ENCODE peak calls at places on chromosomes 1 and 21, in four cellular contexts. D is spleen, B is heart left ventricle, J is BJ. G is an unnamed sample.

GRCh38 chr1:230268371-230269170 is 157.6 kb downstream of the PGBD5 start:
- DNase-seq in B (no peak), J (no peak), D (peak), G (peak)

GRCh38 chr1:70891444-70891843 is 156.2 kb downstream of the PTGER3 start:
- DNase-seq in J (no peak), D (no peak), B (no peak), G (no peak)

GRCh38 chr1:112983540-112984131 is 27.6 kb upstream of the SLC16A1 start:
- DNase-seq in J (no peak), D (no peak), B (no peak), G (no peak)

GRCh38 chr1:47416319-47417128 is 439 bp downstream of the FOXE3 start:
- DNase-seq in J (no peak), D (no peak), B (no peak), G (no peak)

GRCh38 chr1:226121587-226122400 is 59.3 kb downstream of the H3-3A start:
- DNase-seq in D (peak), J (no peak), B (peak), G (peak)

GRCh38 chr1:113904292-113904673 is 316 bp downstream of the AP4B1 start:
- DNase-seq in B (no peak), J (no peak), D (no peak), G (no peak)

GRCh38 chr1:215566556-215567490 is at the start of gene KCTD3:
- DNase-seq in B (peak), J (peak), D (peak), G (peak)

GRCh38 chr1:31431351-31431750 is 18.3 kb downstream of the SERINC2 start:
- DNase-seq in D (peak), J (no peak), B (peak), G (no peak)

GRCh38 chr21:29330797-29331196 is 32.1 kb downstream of the BACH1 start:
- DNase-seq in B (no peak), D (no peak), J (no peak), G (no peak)

GRCh38 chr1:225811622-225812487 is 1.9 kb downstream of the EPHX1 start:
- DNase-seq in J (no peak), B (no peak), D (no peak), G (no peak)

GRCh38 chr21:42401164-42401563 is 2.5 kb upstream of the UBASH3A start:
- DNase-seq in J (no peak), B (no peak), D (no peak), G (no peak)

GRCh38 chr21:44819283-44820243 is 1.7 kb upstream of the SUMO3 start:
- DNase-seq in B (peak), J (no peak), D (no peak), G (no peak)

GRCh38 chr1:51955797-51956527 is 34.5 kb downstream of the RAB3B start:
- DNase-seq in J (no peak), D (no peak), B (no peak), G (no peak)

GRCh38 chr1:96130432-96130831 is 591.2 kb upstream of the PTBP2 start:
- DNase-seq in J (no peak), B (no peak), D (no peak), G (no peak)

GRCh38 chr1:214277704-214278635 is 3.0 kb upstream of the SMYD2 start:
- DNase-seq in B (no peak), J (no peak), D (no peak), G (no peak)

GRCh38 chr1:213014642-213015041 is 1.0 kb downstream of the ANGEL2 start:
- DNase-seq in J (no peak), B (no peak), D (no peak), G (no peak)

GRCh38 chr1:117708323-117709288 is 102.8 kb downstream of the TENT5C start:
- DNase-seq in D (no peak), B (no peak), J (no peak), G (no peak)

GRCh38 chr1:108692724-108693655 is 880 bp downstream of the PRPF38B start:
- DNase-seq in J (no peak), B (peak), D (peak), G (no peak)

GRCh38 chr1:108691128-108691885 is 803 bp upstream of the PRPF38B start:
- DNase-seq in B (no peak), J (no peak), D (no peak), G (no peak)

GRCh38 chr1:108691886-108692723 is at the start of gene PRPF38B:
- DNase-seq in J (peak), B (peak), D (peak), G (peak)

GRCh38 chr1:108699375-108700332 is 7.5 kb downstream of the PRPF38B start:
- DNase-seq in D (no peak), B (no peak), J (no peak), G (no peak)

DNA sequence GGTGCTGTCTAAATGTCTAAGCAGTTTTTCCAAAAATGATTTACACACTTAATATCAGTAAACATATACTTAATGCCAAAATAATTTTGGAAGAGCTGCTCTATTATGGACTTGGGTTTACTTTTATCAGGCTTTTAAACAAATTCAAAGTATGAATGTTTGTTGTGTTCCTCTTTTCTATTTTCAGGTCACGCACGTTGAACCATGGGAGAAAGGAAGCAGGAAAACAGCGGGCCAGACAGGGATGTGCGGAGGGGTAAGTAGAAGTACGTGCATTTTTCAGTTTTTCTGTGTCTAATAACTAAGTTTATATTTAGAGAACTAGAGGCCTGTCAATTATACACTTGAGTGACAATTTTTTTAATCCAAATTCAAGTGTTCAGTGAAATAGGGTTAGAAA is 3.4 kb downstream of the PRPF38B start:
- DNase-seq in B (no peak), J (no peak), D (no peak), G (no peak)
- TF ChIP-seq CTCF in B (no peak), J (no peak), D (no peak), G (no peak)

GRCh38 chr1:40593449-40594186 is 62.2 kb downstream of the ZNF684 start:
- DNase-seq in D (no peak), J (no peak), B (no peak), G (no peak)

GRCh38 chr1:40595623-40596022 is 64.2 kb downstream of the ZNF684 start:
- DNase-seq in D (no peak), B (no peak), J (no peak), G (no peak)

GRCh38 chr1:40594187-40594531 is 62.7 kb downstream of the ZNF684 start:
- DNase-seq in D (no peak), J (no peak), B (no peak), G (no peak)

GRCh38 chr1:40592107-40592773 is 60.8 kb downstream of the ZNF684 start:
- DNase-seq in B (no peak), J (no peak), D (no peak), G (no peak)
- TF ChIP-seq CTCF in B (peak), J (peak), D (peak), G (peak)

GRCh38 chr21:19022978-19023377 is 619.4 kb upstream of the TMPRSS15 start:
- DNase-seq in J (no peak), B (no peak), D (no peak), G (no peak)
- TF ChIP-seq CTCF in J (no peak), B (no peak), D (no peak), G (no peak)

DNA sequence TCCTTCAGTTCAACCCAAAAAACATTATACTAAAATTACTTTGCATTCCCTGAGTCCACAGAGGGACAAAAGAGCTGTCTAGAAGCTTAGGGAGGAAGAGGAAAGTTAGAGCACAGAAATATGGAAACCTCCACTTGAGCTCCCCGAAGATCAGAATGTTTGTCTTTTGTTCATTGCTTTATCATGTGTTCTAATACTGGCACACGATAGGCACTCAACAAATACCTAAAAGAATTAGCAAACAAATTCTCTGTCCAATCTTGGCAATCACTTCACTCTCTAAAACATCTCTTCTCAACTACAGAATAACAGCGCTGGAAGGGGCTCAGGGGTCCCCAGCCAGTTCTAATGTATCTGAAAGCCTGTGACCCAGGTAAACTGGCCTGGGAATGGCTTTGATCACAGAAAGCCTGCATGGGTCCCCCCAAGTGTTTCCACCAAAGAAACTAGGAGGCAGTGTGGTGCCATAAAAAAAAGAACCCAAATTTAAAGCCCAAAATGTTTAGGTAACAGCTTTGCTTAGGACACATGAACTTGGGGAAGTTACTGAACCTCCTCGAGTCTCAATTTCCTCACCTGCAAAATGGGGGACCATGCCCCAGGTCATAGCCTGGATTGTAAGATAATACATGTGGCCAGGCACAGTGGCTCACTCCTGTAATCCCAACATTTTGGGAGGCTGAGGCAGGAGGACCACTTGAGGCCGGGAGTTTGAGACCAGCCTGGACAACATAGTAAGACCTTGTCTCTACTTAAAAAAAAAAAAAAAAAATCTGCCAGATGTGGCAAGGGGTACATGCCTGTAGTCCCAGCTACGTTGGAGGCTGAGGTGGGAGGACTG is 45.8 kb downstream of the SSBP3 start:
- DNase-seq in D (no peak), J (no peak), B (no peak), G (no peak)
- TF ChIP-seq CTCF in D (no peak), J (no peak), B (no peak), G (no peak)

DNA sequence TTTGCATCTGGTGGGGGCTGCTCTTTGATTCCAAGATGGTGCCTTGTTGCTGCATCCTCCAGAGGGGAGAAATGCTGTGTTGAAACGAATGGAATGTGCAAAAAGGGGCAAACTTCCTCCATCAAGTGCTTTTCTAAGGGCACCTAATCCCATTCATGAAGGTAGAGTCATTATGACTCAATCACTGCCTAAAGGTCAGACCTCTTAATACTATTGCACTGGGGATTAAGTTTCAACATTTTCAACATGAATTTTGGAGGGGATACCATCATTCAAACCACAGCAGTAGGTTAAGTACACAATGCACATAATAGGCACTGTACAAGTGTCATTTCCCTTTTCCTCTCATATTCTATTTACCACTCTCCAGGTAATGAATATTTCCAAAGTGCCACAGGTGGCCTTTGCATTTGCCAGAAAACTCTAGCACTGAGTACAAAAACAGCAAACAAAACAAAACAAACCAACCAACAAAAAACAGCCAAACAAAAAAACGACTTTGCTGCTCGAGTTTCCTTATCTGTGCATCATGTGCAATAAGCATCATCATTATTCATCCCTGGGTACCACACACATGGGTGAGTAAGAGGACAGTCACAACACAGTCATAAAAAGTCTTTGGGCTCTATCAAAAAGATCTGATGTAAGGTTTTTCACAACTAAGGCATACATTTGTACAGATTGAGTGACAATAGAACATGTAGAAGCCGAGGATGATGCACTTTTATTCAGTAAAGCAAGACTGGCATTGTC is 42.5 kb downstream of the IFI44 start:
- DNase-seq in D (no peak), B (no peak), J (no peak), G (no peak)
- TF ChIP-seq CTCF in D (no peak), B (no peak), J (no peak), G (no peak)